ENCODE peak calls at places on chromosome X, in ten cellular contexts. R is upper lobe of left lung, S is endothelial cell of umbilical vein, O is breast epithelium, Q is ovary, F is right lobe of liver, Y is IMR-90, D is stomach, W is transverse colon, H is suprapubic skin. E is an unnamed sample. For H3K36me3, the result is how much of the 10 kb centered on the place peaks cover.

GRCh38 chrX:72269671-72270251 is 7.3 kb downstream of the RPS4X start:
- DNase-seq in F (no peak), O (no peak), W (no peak), S (peak), D (no peak), R (no peak), Y (peak), Q (no peak), H (no peak), E (no peak)

GRCh38 chrX:332916-333610 is 14.5 kb upstream of the GTPBP6 start:
- DNase-seq in W (no peak), O (no peak), F (peak), S (no peak), Q (no peak), R (peak), H (peak), Y (no peak), D (no peak), E (no peak)

GRCh38 chrX:39619182-39620009 is 478.4 kb downstream of the BCOR start:
- DNase-seq in F (no peak), R (no peak), S (peak), W (no peak), O (no peak), D (peak), Q (no peak), Y (no peak), H (no peak), E (peak)

GRCh38 chrX:154532690-154533089 is 14.0 kb downstream of the G6PD start:
- DNase-seq in Y (no peak), O (no peak), F (no peak), D (no peak), H (no peak), R (no peak), W (no peak), S (no peak), Q (no peak), E (no peak)

GRCh38 chrX:129115104-129115503 is 408.2 kb downstream of the SMARCA1 start:
- DNase-seq in Q (no peak), F (no peak), S (peak), Y (peak), W (peak), D (no peak), R (no peak), H (no peak), O (no peak), E (peak)

GRCh38 chrX:16445166-16445752 is 204.7 kb upstream of the S100G start:
- DNase-seq in O (no peak), S (peak), H (no peak), Y (peak), D (peak), Q (no peak), W (peak), R (no peak), F (no peak), E (peak)

GRCh38 chrX:13774696-13775095 is 40.1 kb downstream of the OFD1 start:
- DNase-seq in F (no peak), O (no peak), D (no peak), H (no peak), Y (peak), Q (no peak), W (no peak), R (no peak), S (no peak), E (no peak)

GRCh38 chrX:147476008-147476407 is 435.7 kb upstream of the FMR1 start:
- DNase-seq in S (no peak), H (no peak), W (peak), Q (no peak), F (no peak), Y (no peak), R (no peak), O (no peak), D (no peak), E (peak)

GRCh38 chrX:74251006-74251930 is 52.7 kb upstream of the ZCCHC13 start:
- DNase-seq in D (no peak), R (no peak), Y (peak), F (no peak), S (peak), W (peak), O (no peak), Q (no peak), H (no peak), E (no peak)

GRCh38 chrX:262391-262909 is 18.7 kb upstream of the PLCXD1 start:
- DNase-seq in S (no peak), F (no peak), W (no peak), Y (no peak), Q (peak), H (no peak), D (peak), O (peak), R (no peak), E (no peak)

GRCh38 chrX:26783512-26784225 is 567.7 kb downstream of the MAGEB5 start:
- DNase-seq in S (peak), Y (peak), H (no peak), F (no peak), W (no peak), O (no peak), R (no peak), D (peak), Q (no peak), E (peak)

GRCh38 chrX:108224218-108224617 is 132.6 kb downstream of the ATG4A start:
- DNase-seq in O (no peak), S (no peak), R (no peak), Y (no peak), Q (peak), D (no peak), H (no peak), F (no peak), W (no peak), E (no peak)

GRCh38 chrX:12489341-12489740 is 301.9 kb upstream of the PRPS2 start:
- DNase-seq in S (no peak), F (no peak), Q (no peak), W (no peak), O (no peak), D (no peak), R (no peak), H (no peak), Y (peak), E (no peak)

GRCh38 chrX:113390531-113390930 is 549.9 kb upstream of the AMOT start:
- DNase-seq in Q (no peak), O (no peak), H (no peak), Y (no peak), S (no peak), W (no peak), R (no peak), F (no peak), D (no peak), E (no peak)

GRCh38 chrX:112839856-112840255 is 775 bp downstream of the AMOT start:
- DNase-seq in R (no peak), Q (no peak), S (no peak), H (no peak), F (no peak), O (no peak), W (no peak), D (no peak), Y (no peak), E (no peak)

GRCh38 chrX:13226214-13226613 is 93.6 kb downstream of the ATXN3L start:
- DNase-seq in F (no peak), S (no peak), H (no peak), Y (no peak), Q (no peak), W (no peak), D (no peak), O (no peak), R (no peak), E (no peak)

GRCh38 chrX:120690344-120690743 is 60.5 kb upstream of the C1GALT1C1 start:
- DNase-seq in Q (no peak), R (no peak), W (no peak), O (no peak), F (no peak), Y (no peak), H (no peak), S (no peak), D (no peak), E (no peak)

GRCh38 chrX:38939067-38939466 is 137.8 kb downstream of the MID1IP1 start:
- DNase-seq in R (no peak), F (no peak), H (no peak), O (no peak), Q (no peak), Y (peak), W (no peak), D (no peak), S (no peak), E (no peak)

GRCh38 chrX:70970482-70970999 is 39.6 kb upstream of the SLC7A3 start:
- DNase-seq in W (no peak), S (peak), O (no peak), D (no peak), Q (no peak), Y (peak), R (no peak), F (no peak), H (no peak), E (no peak)

GRCh38 chrX:153827016-153827415 is 3.3 kb downstream of the PDZD4 start:
- DNase-seq in S (no peak), R (no peak), H (no peak), O (no peak), D (no peak), F (no peak), Y (no peak), Q (no peak), W (no peak), E (no peak)

GRCh38 chrX:149903889-149904748 is 23.1 kb downstream of the MAGEA8 start:
- DNase-seq in Q (no peak), D (no peak), Y (peak), H (no peak), F (no peak), O (no peak), R (no peak), W (no peak), S (peak), E (no peak)

GRCh38 chrX:13266641-13267420 is 53.0 kb downstream of the ATXN3L start:
- DNase-seq in W (no peak), D (no peak), Q (no peak), S (no peak), F (no peak), R (no peak), Y (peak), H (no peak), O (no peak), E (no peak)

GRCh38 chrX:107713205-107714195 is 62.1 kb downstream of the TSC22D3 start:
- DNase-seq in F (no peak), Q (no peak), D (no peak), S (no peak), W (peak), O (no peak), Y (no peak), R (no peak), H (peak), E (no peak)

GRCh38 chrX:153554519-153555167 is 37.2 kb downstream of the ATP2B3 start:
- DNase-seq in D (peak), W (peak), O (peak), R (peak), Q (peak), S (peak), Y (peak), H (no peak), F (peak), E (peak)

GRCh38 chrX:15512401-15512965 is 11.9 kb downstream of the BMX start:
- DNase-seq in Y (peak), Q (no peak), S (no peak), W (no peak), R (no peak), F (no peak), D (no peak), H (no peak), O (no peak), E (no peak)

GRCh38 chrX:49773993-49774392 is 55.1 kb upstream of the PAGE4 start:
- DNase-seq in R (no peak), F (no peak), Q (no peak), H (no peak), D (peak), S (no peak), W (no peak), O (no peak), Y (no peak), E (peak)

GRCh38 chrX:102599084-102599949 is at the start of gene ARMCX5:
- DNase-seq in O (peak), W (peak), Q (peak), H (peak), D (peak), S (peak), R (no peak), F (peak), Y (peak), E (peak)
- TF ChIP-seq POLR2A in O (peak), W (peak), Q (peak), H (no peak), D (no peak), S (peak), R (no peak), F (peak), Y (peak), E (peak)

GRCh38 chrX:139559383-139560042 is 29.0 kb downstream of the F9 start:
- DNase-seq in Q (no peak), S (peak), R (no peak), W (peak), F (no peak), D (peak), O (no peak), Y (peak), H (no peak), E (peak)
- TF ChIP-seq CTCF in Q (no peak), S (peak), R (peak), W (peak), F (peak), D (no peak), O (no peak), Y (peak), H (peak), E (peak)

DNA sequence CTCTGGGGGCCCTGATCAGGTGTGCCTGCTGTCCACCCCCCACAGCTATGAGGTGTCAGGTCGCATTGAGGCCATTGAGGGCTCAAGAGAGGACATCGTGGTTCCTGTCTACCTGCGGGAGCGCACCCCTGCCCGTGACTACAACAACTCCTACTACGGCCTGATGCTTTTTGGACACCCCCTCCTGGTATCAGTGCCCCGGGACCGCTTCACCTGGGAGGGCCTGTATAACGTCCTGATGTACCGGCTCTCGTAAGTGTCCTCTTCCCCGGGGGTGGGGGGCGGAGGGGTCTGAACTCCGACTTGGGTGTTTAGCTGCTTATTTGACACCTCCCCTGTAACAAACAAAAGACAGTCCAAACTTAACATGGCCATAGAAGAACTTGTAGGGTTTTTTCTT is 10.5 kb downstream of the USP11 start:
- DNase-seq in S (no peak), R (no peak), D (no peak), F (no peak), W (no peak), Y (no peak), O (no peak), Q (no peak), H (peak), E (no peak)
- H3K36me3 ChIP-seq in S (under half), R (under half), D (under half), F (under half), W (under half), Y (half or more), O (under half), Q (under half), H (under half), E (under half)

DNA sequence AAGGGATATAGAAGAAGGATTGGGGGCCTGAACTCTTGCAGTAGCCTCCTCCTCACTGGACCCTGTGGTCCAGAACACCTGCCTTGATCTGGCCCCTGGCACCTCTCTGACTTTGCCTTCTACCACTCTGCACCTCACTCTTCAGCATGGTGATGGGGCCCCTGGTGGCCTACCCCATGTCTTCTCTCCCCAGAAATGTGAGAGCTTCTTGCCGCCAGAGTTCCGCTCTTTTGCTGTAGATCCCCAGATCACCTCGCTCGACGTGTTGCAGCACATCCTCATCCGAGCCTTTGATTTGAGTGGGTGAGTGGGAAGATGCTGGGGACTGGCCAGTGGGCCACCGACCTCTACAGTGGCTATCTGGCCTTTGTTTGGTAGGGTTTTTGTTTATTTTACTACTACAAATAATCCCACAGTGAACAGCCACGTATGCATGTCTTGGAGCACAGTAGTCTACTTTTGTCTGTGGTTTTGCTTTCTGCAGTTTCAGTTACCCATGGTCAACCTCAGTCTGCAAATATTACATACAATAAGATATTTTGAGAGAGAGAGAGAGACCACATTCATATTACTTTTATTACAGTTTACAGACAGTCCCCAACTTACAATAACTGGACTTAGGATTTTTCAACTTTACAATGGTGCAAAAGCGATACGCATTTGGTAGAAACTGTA is 1.8 kb downstream of the TBC1D25 start:
- DNase-seq in D (no peak), S (no peak), Q (no peak), W (no peak), R (no peak), F (no peak), H (no peak), O (no peak), Y (no peak), E (no peak)
- TF ChIP-seq POLR2A in D (no peak), S (no peak), Q (no peak), W (no peak), R (no peak), F (no peak), H (no peak), O (no peak), Y (no peak), E (no peak)

DNA sequence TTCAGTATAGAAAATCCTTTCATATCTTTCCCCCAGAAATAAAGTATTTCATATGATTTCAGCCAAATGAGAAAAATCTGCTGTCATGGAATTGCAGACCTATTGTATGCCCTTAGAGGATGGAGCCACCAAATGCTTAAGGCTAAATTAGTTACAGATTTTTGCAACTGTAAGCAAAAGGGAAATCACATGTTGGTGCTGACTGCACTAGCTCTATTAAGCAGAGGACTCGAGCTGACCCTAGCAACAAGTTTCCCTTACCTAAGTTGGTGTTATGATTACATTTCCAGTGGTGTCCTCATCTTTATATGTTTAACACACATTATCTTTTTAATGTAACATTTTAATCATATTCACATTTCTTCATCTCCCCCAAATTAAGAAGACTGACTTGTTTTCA is 58.3 kb upstream of the DOCK11 start:
- DNase-seq in Y (no peak), Q (no peak), R (no peak), D (no peak), S (no peak), H (no peak), O (no peak), F (no peak), W (no peak), E (no peak)
- TF ChIP-seq CTCF in Y (no peak), Q (no peak), R (no peak), D (no peak), S (no peak), H (no peak), O (no peak), F (no peak), W (no peak), E (no peak)

DNA sequence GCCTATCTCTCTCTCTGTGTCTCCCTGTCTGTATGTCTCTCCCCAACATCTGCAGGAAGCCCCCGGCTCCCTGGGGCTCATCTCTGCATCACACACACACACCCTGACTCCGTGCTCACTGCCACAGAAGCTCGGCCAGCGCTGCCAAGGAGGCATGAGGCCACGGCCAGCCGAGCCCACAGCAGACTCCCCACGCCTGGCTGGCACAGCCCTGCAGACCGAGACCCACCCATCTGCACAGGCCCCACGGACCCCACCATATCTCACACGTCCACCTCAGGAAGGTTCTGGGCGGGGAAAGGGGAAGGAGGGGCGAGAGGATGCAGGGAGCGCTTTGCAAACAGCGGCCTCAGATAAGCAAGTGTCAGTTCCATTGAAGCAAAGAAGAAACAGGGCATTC is 28.5 kb upstream of the SLC25A6 start:
- DNase-seq in S (no peak), Q (no peak), D (no peak), O (no peak), W (no peak), F (no peak), H (peak), Y (no peak), R (no peak), E (no peak)
- H3K36me3 ChIP-seq in S (under half), Q (under half), D (under half), O (under half), W (under half), F (under half), H (half or more), Y (half or more), R (under half), E (under half)

E was measured in body of pancreas.